ENCODE peak calls at places on chromosomes 11 and 22, in six cellular contexts. One of them, this sample, is unnamed. For H3K9me3, the result is how much of the 10 kb centered on the place peaks cover.

GRCh38 chr22:43426816-43427215 is 15.0 kb downstream of the MPPED1 start:
- DNase-seq in H1: no peak
- DNase-seq in CD8-positive, alpha-beta T cell: no peak
- DNase-seq in upper lobe of right lung: no peak
- DNase-seq in left ventricle myocardium inferior: no peak
- DNase-seq in IMR-90: no peak
- DNase-seq in this sample: no peak

GRCh38 chr11:65640483-65641207 is 2.7 kb downstream of the SIPA1 start:
- DNase-seq in H1: no peak
- DNase-seq in CD8-positive, alpha-beta T cell: peak
- DNase-seq in upper lobe of right lung: peak
- DNase-seq in left ventricle myocardium inferior: peak
- DNase-seq in IMR-90: no peak
- DNase-seq in this sample: no peak

GRCh38 chr11:34168642-34169051 is 63.2 kb downstream of the NAT10 start:
- DNase-seq in H1: no peak
- DNase-seq in CD8-positive, alpha-beta T cell: no peak
- DNase-seq in upper lobe of right lung: no peak
- DNase-seq in left ventricle myocardium inferior: no peak
- DNase-seq in IMR-90: peak
- DNase-seq in this sample: no peak

GRCh38 chr11:46281374-46281831 is 3.9 kb downstream of the CREB3L1 start:
- DNase-seq in H1: peak
- DNase-seq in CD8-positive, alpha-beta T cell: no peak
- DNase-seq in upper lobe of right lung: no peak
- DNase-seq in left ventricle myocardium inferior: no peak
- DNase-seq in IMR-90: peak
- DNase-seq in this sample: peak

GRCh38 chr11:92357344-92357743 is 132.7 kb downstream of the FAT3 start:
- DNase-seq in H1: no peak
- DNase-seq in CD8-positive, alpha-beta T cell: no peak
- DNase-seq in upper lobe of right lung: no peak
- DNase-seq in left ventricle myocardium inferior: no peak
- DNase-seq in IMR-90: no peak
- DNase-seq in this sample: no peak

GRCh38 chr22:46469701-46470100 is 67.7 kb downstream of the CELSR1 start:
- DNase-seq in H1: no peak
- DNase-seq in CD8-positive, alpha-beta T cell: no peak
- DNase-seq in upper lobe of right lung: no peak
- DNase-seq in left ventricle myocardium inferior: no peak
- DNase-seq in IMR-90: no peak
- DNase-seq in this sample: no peak

GRCh38 chr22:33111491-33111890 is 53.3 kb upstream of the SYN3 start:
- DNase-seq in H1: no peak
- DNase-seq in CD8-positive, alpha-beta T cell: no peak
- DNase-seq in upper lobe of right lung: no peak
- DNase-seq in left ventricle myocardium inferior: no peak
- DNase-seq in IMR-90: no peak
- DNase-seq in this sample: no peak

GRCh38 chr22:20133930-20134549 is 2.4 kb downstream of the ZDHHC8 start:
- DNase-seq in H1: no peak
- DNase-seq in CD8-positive, alpha-beta T cell: no peak
- DNase-seq in upper lobe of right lung: no peak
- DNase-seq in left ventricle myocardium inferior: no peak
- DNase-seq in IMR-90: no peak
- DNase-seq in this sample: no peak

GRCh38 chr11:29530961-29531360 is 485.9 kb downstream of the KCNA4 start:
- DNase-seq in H1: no peak
- DNase-seq in CD8-positive, alpha-beta T cell: no peak
- DNase-seq in upper lobe of right lung: no peak
- DNase-seq in left ventricle myocardium inferior: no peak
- DNase-seq in IMR-90: no peak
- DNase-seq in this sample: no peak

DNA sequence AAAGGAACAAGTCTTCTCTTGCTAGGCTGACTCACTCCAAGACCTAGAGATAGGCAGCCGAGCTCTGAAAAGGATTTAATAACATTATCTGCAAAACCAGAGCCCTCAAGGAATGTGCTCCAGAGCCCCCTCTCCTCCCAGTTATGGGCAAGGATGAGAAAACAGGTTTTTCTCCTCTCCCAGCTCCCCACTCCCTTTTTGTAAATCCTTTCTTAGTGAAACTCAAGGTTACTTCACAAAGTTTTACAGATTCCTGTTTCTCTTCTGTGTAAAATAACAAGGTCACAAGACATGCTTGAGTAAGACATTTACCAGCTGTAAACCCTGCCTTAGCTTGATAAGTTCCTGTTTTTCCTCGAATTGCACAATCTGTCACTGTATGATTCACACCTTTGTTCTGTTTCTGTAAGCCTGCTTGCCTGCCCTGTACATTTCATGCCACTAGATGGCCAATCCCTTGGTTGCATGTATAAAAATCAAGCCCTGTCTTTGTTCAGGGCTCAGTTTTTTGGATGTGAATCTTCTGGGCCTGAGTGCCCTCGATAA is 489.4 kb downstream of the KCNA4 start:
- DNase-seq in H1: no peak
- DNase-seq in CD8-positive, alpha-beta T cell: no peak
- DNase-seq in upper lobe of right lung: no peak
- DNase-seq in left ventricle myocardium inferior: no peak
- DNase-seq in IMR-90: peak
- DNase-seq in this sample: no peak
- H3K9me3 ChIP-seq in H1: under half
- H3K9me3 ChIP-seq in CD8-positive, alpha-beta T cell: under half
- H3K9me3 ChIP-seq in upper lobe of right lung: under half
- H3K9me3 ChIP-seq in left ventricle myocardium inferior: under half
- H3K9me3 ChIP-seq in IMR-90: under half
- H3K9me3 ChIP-seq in this sample: under half

GRCh38 chr22:22452996-22453686 is 55.4 kb downstream of the ZNF280B start:
- DNase-seq in H1: no peak
- DNase-seq in CD8-positive, alpha-beta T cell: no peak
- DNase-seq in upper lobe of right lung: no peak
- DNase-seq in left ventricle myocardium inferior: no peak
- DNase-seq in IMR-90: no peak
- DNase-seq in this sample: no peak
- H3K9me3 ChIP-seq in H1: under half
- H3K9me3 ChIP-seq in CD8-positive, alpha-beta T cell: under half
- H3K9me3 ChIP-seq in upper lobe of right lung: under half
- H3K9me3 ChIP-seq in left ventricle myocardium inferior: under half
- H3K9me3 ChIP-seq in IMR-90: under half
- H3K9me3 ChIP-seq in this sample: under half

GRCh38 chr11:72124046-72124445 is 11.5 kb upstream of the FOLR3 start:
- DNase-seq in H1: no peak
- DNase-seq in CD8-positive, alpha-beta T cell: no peak
- DNase-seq in upper lobe of right lung: no peak
- DNase-seq in left ventricle myocardium inferior: no peak
- DNase-seq in IMR-90: no peak
- DNase-seq in this sample: no peak
- H3K9me3 ChIP-seq in H1: under half
- H3K9me3 ChIP-seq in CD8-positive, alpha-beta T cell: under half
- H3K9me3 ChIP-seq in upper lobe of right lung: under half
- H3K9me3 ChIP-seq in left ventricle myocardium inferior: under half
- H3K9me3 ChIP-seq in IMR-90: under half
- H3K9me3 ChIP-seq in this sample: under half

GRCh38 chr11:68480193-68480592 is 19.6 kb downstream of the PPP6R3 start:
- DNase-seq in H1: no peak
- DNase-seq in CD8-positive, alpha-beta T cell: no peak
- DNase-seq in upper lobe of right lung: no peak
- DNase-seq in left ventricle myocardium inferior: no peak
- DNase-seq in IMR-90: no peak
- DNase-seq in this sample: no peak
- H3K9me3 ChIP-seq in H1: under half
- H3K9me3 ChIP-seq in CD8-positive, alpha-beta T cell: under half
- H3K9me3 ChIP-seq in upper lobe of right lung: under half
- H3K9me3 ChIP-seq in left ventricle myocardium inferior: under half
- H3K9me3 ChIP-seq in IMR-90: under half
- H3K9me3 ChIP-seq in this sample: under half

DNA sequence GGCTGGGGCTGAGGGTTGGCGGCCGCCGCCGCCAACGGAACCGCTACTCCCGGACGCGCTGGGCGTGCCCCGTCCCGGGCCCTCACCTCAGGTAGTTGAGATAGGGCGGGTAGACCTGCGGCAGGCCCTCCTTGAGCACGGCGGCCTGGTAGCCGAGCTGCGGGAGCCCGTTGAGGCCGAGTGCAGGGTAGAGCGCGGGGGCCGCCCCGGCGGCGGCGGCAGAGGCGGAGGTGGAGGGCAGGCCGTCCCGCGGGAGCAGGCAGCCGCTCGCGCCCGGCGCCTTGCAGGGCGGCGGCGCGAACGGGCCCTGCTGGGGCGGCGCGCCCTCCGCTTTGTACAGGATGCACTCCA is 2.3 kb downstream of the PGR start:
- DNase-seq in H1: peak
- DNase-seq in CD8-positive, alpha-beta T cell: no peak
- DNase-seq in upper lobe of right lung: peak
- DNase-seq in left ventricle myocardium inferior: peak
- DNase-seq in IMR-90: no peak
- DNase-seq in this sample: peak
- H3K9me3 ChIP-seq in H1: under half
- H3K9me3 ChIP-seq in CD8-positive, alpha-beta T cell: under half
- H3K9me3 ChIP-seq in upper lobe of right lung: under half
- H3K9me3 ChIP-seq in left ventricle myocardium inferior: under half
- H3K9me3 ChIP-seq in IMR-90: under half
- H3K9me3 ChIP-seq in this sample: under half

GRCh38 chr11:55481416-55481815 is 72.9 kb upstream of the OR4C15 start:
- DNase-seq in H1: no peak
- DNase-seq in CD8-positive, alpha-beta T cell: no peak
- DNase-seq in upper lobe of right lung: no peak
- DNase-seq in left ventricle myocardium inferior: no peak
- DNase-seq in IMR-90: no peak
- DNase-seq in this sample: no peak
- H3K9me3 ChIP-seq in H1: half or more
- H3K9me3 ChIP-seq in CD8-positive, alpha-beta T cell: under half
- H3K9me3 ChIP-seq in upper lobe of right lung: under half
- H3K9me3 ChIP-seq in left ventricle myocardium inferior: under half
- H3K9me3 ChIP-seq in IMR-90: under half
- H3K9me3 ChIP-seq in this sample: under half

GRCh38 chr22:48884786-48885185 is 942.9 kb downstream of the BRD1 start:
- DNase-seq in H1: no peak
- DNase-seq in CD8-positive, alpha-beta T cell: no peak
- DNase-seq in upper lobe of right lung: peak
- DNase-seq in left ventricle myocardium inferior: peak
- DNase-seq in IMR-90: no peak
- DNase-seq in this sample: peak
- H3K9me3 ChIP-seq in H1: under half
- H3K9me3 ChIP-seq in CD8-positive, alpha-beta T cell: under half
- H3K9me3 ChIP-seq in upper lobe of right lung: under half
- H3K9me3 ChIP-seq in left ventricle myocardium inferior: under half
- H3K9me3 ChIP-seq in IMR-90: half or more
- H3K9me3 ChIP-seq in this sample: under half

DNA sequence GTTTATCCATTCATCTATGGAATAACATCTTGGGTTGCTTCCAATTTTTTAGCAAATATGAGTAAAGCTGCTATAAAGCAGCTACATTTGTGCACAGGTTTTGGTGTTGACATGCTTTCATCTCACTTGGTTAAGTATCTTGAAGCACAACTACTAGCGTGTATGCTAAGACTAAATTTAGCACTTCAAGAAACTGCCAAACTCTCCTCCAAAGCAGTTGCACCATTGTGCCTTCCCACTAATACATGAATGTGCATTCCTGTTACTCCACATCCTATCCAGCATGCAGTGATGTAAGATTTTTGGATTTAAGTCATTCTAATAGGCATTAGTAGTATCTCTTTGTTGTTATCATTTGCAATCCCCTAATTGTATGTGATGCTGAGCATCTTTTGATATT is 230.7 kb downstream of the KCNA4 start:
- DNase-seq in H1: no peak
- DNase-seq in CD8-positive, alpha-beta T cell: no peak
- DNase-seq in upper lobe of right lung: no peak
- DNase-seq in left ventricle myocardium inferior: no peak
- DNase-seq in IMR-90: no peak
- DNase-seq in this sample: no peak
- H3K9me3 ChIP-seq in H1: under half
- H3K9me3 ChIP-seq in CD8-positive, alpha-beta T cell: under half
- H3K9me3 ChIP-seq in upper lobe of right lung: under half
- H3K9me3 ChIP-seq in left ventricle myocardium inferior: under half
- H3K9me3 ChIP-seq in IMR-90: under half
- H3K9me3 ChIP-seq in this sample: under half

DNA sequence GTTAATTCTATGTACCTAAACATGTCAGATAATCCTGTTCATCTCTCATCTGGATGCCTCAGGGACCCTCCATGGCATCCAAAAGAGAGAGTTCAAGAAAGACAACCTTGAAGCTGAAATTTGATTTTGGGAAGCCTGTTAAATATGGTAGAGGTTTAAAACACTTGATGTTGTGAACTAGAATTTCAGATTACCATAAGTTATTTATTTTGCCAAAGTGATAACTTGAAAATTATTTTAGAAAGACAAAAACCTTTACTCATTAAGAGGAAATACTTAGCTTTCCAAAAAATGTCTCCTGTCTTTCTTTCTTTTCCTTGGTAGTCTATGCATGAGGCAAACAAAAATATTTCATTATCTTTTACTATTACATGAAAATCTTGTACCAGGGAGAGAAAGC is 714.0 kb downstream of the NTM start:
- DNase-seq in H1: no peak
- DNase-seq in CD8-positive, alpha-beta T cell: no peak
- DNase-seq in upper lobe of right lung: no peak
- DNase-seq in left ventricle myocardium inferior: no peak
- DNase-seq in IMR-90: no peak
- DNase-seq in this sample: no peak
- H3K9me3 ChIP-seq in H1: under half
- H3K9me3 ChIP-seq in CD8-positive, alpha-beta T cell: under half
- H3K9me3 ChIP-seq in upper lobe of right lung: under half
- H3K9me3 ChIP-seq in left ventricle myocardium inferior: half or more
- H3K9me3 ChIP-seq in IMR-90: under half
- H3K9me3 ChIP-seq in this sample: under half